ENCODE peak calls at places on chromosomes 6 and 20, in four cellular contexts. Q, Y, C and J are unnamed samples.

GRCh38 chr6:38141716-38142115 is 322.2 kb downstream of the ZFAND3 start:
- DNase-seq in Q (no peak), Y (no peak), C (no peak), J (no peak)

GRCh38 chr20:21151791-21152190 is 25.9 kb downstream of the KIZ start:
- DNase-seq in Q (no peak), Y (no peak), C (no peak), J (no peak)

GRCh38 chr20:59831024-59831900 is 102.2 kb downstream of the SYCP2 start:
- DNase-seq in Q (no peak), Y (peak), C (no peak), J (no peak)

GRCh38 chr6:26155066-26155925 is 68.1 kb downstream of the HFE start:
- DNase-seq in Q (peak), Y (no peak), C (peak), J (peak)

GRCh38 chr6:132483779-132484679 is 28.9 kb downstream of the STX7 start:
- DNase-seq in Q (peak), Y (peak), C (peak), J (peak)

GRCh38 chr6:10014561-10014960 is 400.3 kb downstream of the TFAP2A start:
- DNase-seq in Q (no peak), Y (no peak), C (no peak), J (no peak)

GRCh38 chr20:3406481-3407425 is 716 bp downstream of the DNAAF9 start:
- DNase-seq in Q (peak), Y (peak), C (peak), J (peak)

GRCh38 chr6:150598401-150598800 is 1.3 kb upstream of the PLEKHG1 start:
- DNase-seq in Q (no peak), Y (no peak), C (no peak), J (no peak)

DNA sequence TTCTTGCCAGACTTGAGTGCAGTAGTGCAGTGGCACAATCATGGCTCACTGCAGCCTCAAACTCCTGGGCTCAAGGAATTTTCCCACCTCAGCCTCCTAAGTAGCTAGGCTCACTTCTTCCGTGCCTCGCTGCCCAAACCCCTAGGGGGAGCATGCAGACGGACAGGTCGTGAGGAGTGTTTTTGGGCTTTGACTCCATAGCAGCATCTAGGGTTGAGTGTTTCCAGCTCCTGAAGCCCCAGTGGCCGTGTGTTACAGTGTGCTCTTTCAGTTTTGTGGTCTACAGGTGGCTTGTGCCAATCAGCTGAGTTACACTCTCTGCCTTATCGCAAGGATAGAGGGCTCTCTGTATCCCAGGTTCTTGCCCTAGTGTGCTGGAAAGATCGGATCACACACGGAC is 33.4 kb downstream of the NCOA3 start:
- DNase-seq in Q (no peak), Y (no peak), C (no peak), J (peak)
- TF ChIP-seq CTCF in Q (no peak), Y (no peak), C (no peak), J (no peak)

GRCh38 chr6:14464716-14465115 is 347.1 kb downstream of the CD83 start:
- DNase-seq in Q (no peak), Y (no peak), C (no peak), J (no peak)

GRCh38 chr6:14462135-14462905 is 344.7 kb downstream of the CD83 start:
- DNase-seq in Q (no peak), Y (no peak), C (no peak), J (no peak)

GRCh38 chr6:14463110-14463509 is 345.5 kb downstream of the CD83 start:
- DNase-seq in Q (no peak), Y (no peak), C (no peak), J (no peak)

GRCh38 chr6:14466278-14466677 is 348.7 kb downstream of the CD83 start:
- DNase-seq in Q (no peak), Y (no peak), C (no peak), J (no peak)

GRCh38 chr6:14464049-14464448 is 346.5 kb downstream of the CD83 start:
- DNase-seq in Q (peak), Y (no peak), C (no peak), J (no peak)
- TF ChIP-seq CTCF in Q (peak), Y (no peak), C (no peak), J (no peak)

GRCh38 chr20:10910535-10911239 is 236.9 kb upstream of the JAG1 start:
- DNase-seq in Q (peak), Y (no peak), C (no peak), J (no peak)
- TF ChIP-seq CTCF in Q (no peak), Y (no peak), C (peak), J (no peak)

DNA sequence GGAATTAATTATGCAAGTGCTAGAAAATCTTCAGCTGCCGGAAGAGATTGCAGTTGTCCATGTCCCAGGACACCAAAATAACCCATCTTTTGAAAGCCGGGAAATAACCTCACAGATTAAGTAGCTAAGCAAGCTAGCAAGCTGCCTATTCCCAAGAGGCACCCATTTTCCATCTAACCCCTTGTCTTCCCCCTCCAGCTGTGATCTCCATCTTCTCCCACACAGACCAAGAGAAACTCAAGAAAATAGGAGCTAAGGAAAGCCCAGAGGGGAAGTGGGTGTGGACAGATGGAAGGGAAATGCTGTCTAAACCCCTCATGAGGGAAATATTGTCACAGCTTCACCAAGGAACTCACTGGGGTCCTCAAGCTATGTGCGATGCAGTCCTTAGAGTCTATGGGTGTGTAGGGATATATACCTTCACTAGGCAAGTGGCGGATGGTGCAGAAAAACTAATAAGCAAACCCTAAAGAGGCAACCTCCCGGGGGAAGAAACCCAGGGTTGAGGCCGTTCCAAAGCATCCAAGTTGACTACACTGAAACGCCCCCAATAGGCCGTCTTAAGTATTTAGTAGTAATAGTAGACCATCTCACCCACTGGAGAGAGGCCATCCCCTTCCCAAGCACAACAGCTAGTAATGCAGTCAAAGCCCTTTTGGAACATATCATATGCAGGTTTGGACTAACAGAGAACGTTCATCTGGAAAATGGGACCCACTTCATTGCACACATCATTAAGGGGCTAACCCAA is 64.2 kb upstream of the PRSS16 start:
- DNase-seq in Q (no peak), Y (no peak), C (no peak), J (no peak)
- TF ChIP-seq CTCF in Q (no peak), Y (no peak), C (no peak), J (no peak)

GRCh38 chr20:17878912-17879602 is 89.5 kb downstream of the SNX5 start:
- DNase-seq in Q (no peak), Y (no peak), C (no peak), J (no peak)
- TF ChIP-seq CTCF in Q (no peak), Y (no peak), C (no peak), J (no peak)